ENCODE peak calls at places on chromosomes 16 and 17, in six cellular contexts. One of them, this sample, is unnamed.
A peak's percentile ranks its signal among the peaks of the same experiment; 100 is the strongest.

GRCh38 chr17:66469890-66470289 is 167.5 kb downstream of the PRKCA start:
- DNase-seq in left ventricle myocardium inferior: no peak
- DNase-seq in heart right ventricle: no peak
- DNase-seq in AML-193: no peak
- DNase-seq in NCI-H1092 treated with DMSO at 0.1 percent for 48 hours: no peak
- DNase-seq in effector memory CD4-positive, alpha-beta T cell: no peak
- DNase-seq in this sample: no peak

GRCh38 chr17:29567362-29568330 is 809 bp upstream of the ABHD15 start:
- DNase-seq in AML-193: peak; percentile 48
- DNase-seq in effector memory CD4-positive, alpha-beta T cell: peak; percentile 68
- DNase-seq in heart right ventricle: peak; percentile 71
- DNase-seq in NCI-H1092 treated with DMSO at 0.1 percent for 48 hours: peak; percentile 41
- DNase-seq in left ventricle myocardium inferior: peak; percentile 73
- DNase-seq in this sample: peak; percentile 56

GRCh38 chr17:4789701-4789950 is 862 bp downstream of the GLTPD2 start:
- DNase-seq in NCI-H1092 treated with DMSO at 0.1 percent for 48 hours: peak; percentile 40
- DNase-seq in heart right ventricle: no peak
- DNase-seq in left ventricle myocardium inferior: no peak
- DNase-seq in AML-193: no peak
- DNase-seq in effector memory CD4-positive, alpha-beta T cell: no peak
- DNase-seq in this sample: no peak

GRCh38 chr16:23125277-23125676 is 24.0 kb downstream of the USP31 start:
- DNase-seq in AML-193: no peak
- DNase-seq in NCI-H1092 treated with DMSO at 0.1 percent for 48 hours: no peak
- DNase-seq in heart right ventricle: no peak
- DNase-seq in left ventricle myocardium inferior: no peak
- DNase-seq in effector memory CD4-positive, alpha-beta T cell: no peak
- DNase-seq in this sample: no peak

GRCh38 chr17:43556292-43556691 is 10.2 kb upstream of the ETV4 start:
- DNase-seq in heart right ventricle: no peak
- DNase-seq in left ventricle myocardium inferior: no peak
- DNase-seq in AML-193: peak; percentile 69
- DNase-seq in effector memory CD4-positive, alpha-beta T cell: no peak
- DNase-seq in NCI-H1092 treated with DMSO at 0.1 percent for 48 hours: no peak
- DNase-seq in this sample: no peak

GRCh38 chr16:66856184-66856730 is 12.0 kb downstream of the CA7 start:
- DNase-seq in AML-193: no peak
- DNase-seq in left ventricle myocardium inferior: no peak
- DNase-seq in effector memory CD4-positive, alpha-beta T cell: no peak
- DNase-seq in NCI-H1092 treated with DMSO at 0.1 percent for 48 hours: no peak
- DNase-seq in heart right ventricle: no peak
- DNase-seq in this sample: peak; percentile 4

GRCh38 chr16:12083625-12084024 is 107.1 kb downstream of the SNX29 start:
- DNase-seq in NCI-H1092 treated with DMSO at 0.1 percent for 48 hours: no peak
- DNase-seq in effector memory CD4-positive, alpha-beta T cell: no peak
- DNase-seq in left ventricle myocardium inferior: no peak
- DNase-seq in heart right ventricle: no peak
- DNase-seq in AML-193: no peak
- DNase-seq in this sample: peak; percentile 1

GRCh38 chr17:57442914-57443571 is 186.7 kb downstream of the MSI2 start:
- DNase-seq in AML-193: no peak
- DNase-seq in NCI-H1092 treated with DMSO at 0.1 percent for 48 hours: peak; percentile 46
- DNase-seq in heart right ventricle: peak; percentile 52
- DNase-seq in left ventricle myocardium inferior: peak; percentile 45
- DNase-seq in effector memory CD4-positive, alpha-beta T cell: no peak
- DNase-seq in this sample: no peak

GRCh38 chr17:69874220-69874670 is 200.8 kb upstream of the KCNJ16 start:
- DNase-seq in NCI-H1092 treated with DMSO at 0.1 percent for 48 hours: no peak
- DNase-seq in AML-193: no peak
- DNase-seq in left ventricle myocardium inferior: no peak
- DNase-seq in effector memory CD4-positive, alpha-beta T cell: no peak
- DNase-seq in heart right ventricle: no peak
- DNase-seq in this sample: no peak

GRCh38 chr17:42189651-42189965 is 4.4 kb upstream of the HCRT start:
- DNase-seq in NCI-H1092 treated with DMSO at 0.1 percent for 48 hours: no peak
- DNase-seq in effector memory CD4-positive, alpha-beta T cell: no peak
- DNase-seq in heart right ventricle: no peak
- DNase-seq in AML-193: no peak
- DNase-seq in left ventricle myocardium inferior: no peak
- DNase-seq in this sample: no peak

GRCh38 chr17:33390479-33391027 is 97.5 kb upstream of the ASIC2 start:
- DNase-seq in AML-193: no peak
- DNase-seq in left ventricle myocardium inferior: no peak
- DNase-seq in heart right ventricle: no peak
- DNase-seq in NCI-H1092 treated with DMSO at 0.1 percent for 48 hours: no peak
- DNase-seq in effector memory CD4-positive, alpha-beta T cell: no peak
- DNase-seq in this sample: no peak